ENCODE peak calls at places on chromosomes 6 and 20, in seven cellular contexts. I is K562, P is GM23338, D is IMR-90, C is mammary epithelial cell, R is neural progenitor cell, H is PC-3. Z is an unnamed sample. For H4K20me1 and H3K4me1, the result is how much of the 10 kb centered on the place peaks cover.

GRCh38 chr20:59448828-59449444 is 148.5 kb downstream of the EDN3 start:
- DNase-seq in I (no peak), P (no peak), D (no peak), C (no peak), R (no peak), H (no peak), Z (no peak)

GRCh38 chr6:32112436-32112980 is 3.4 kb upstream of the TNXB start:
- DNase-seq in I (no peak), P (no peak), D (no peak), C (no peak), R (no peak), H (no peak), Z (no peak)

GRCh38 chr20:51861726-51862466 is 59.6 kb upstream of the SALL4 start:
- DNase-seq in I (no peak), P (peak), D (no peak), C (no peak), R (peak), H (no peak), Z (no peak)

GRCh38 chr6:36798852-36799251 is 40.4 kb downstream of the CPNE5 start:
- DNase-seq in I (no peak), P (no peak), D (no peak), C (no peak), R (no peak), H (no peak), Z (no peak)

GRCh38 chr6:110731196-110731595 is 84.1 kb downstream of the CDK19 start:
- DNase-seq in I (no peak), P (no peak), D (no peak), C (no peak), R (no peak), H (no peak), Z (no peak)

GRCh38 chr20:13231031-13231752 is 10.1 kb downstream of the ISM1 start:
- DNase-seq in I (no peak), P (peak), D (peak), C (peak), R (no peak), H (peak), Z (no peak)

GRCh38 chr6:161230339-161230738 is 43.5 kb downstream of the AGPAT4 start:
- DNase-seq in I (no peak), P (no peak), D (no peak), C (no peak), R (no peak), H (no peak), Z (no peak)

GRCh38 chr20:11529046-11529445 is 388.6 kb upstream of the BTBD3 start:
- DNase-seq in I (no peak), P (no peak), D (no peak), C (peak), R (no peak), H (no peak), Z (no peak)

GRCh38 chr20:58019850-58020625 is 208.4 kb downstream of the ANKRD60 start:
- DNase-seq in I (no peak), P (no peak), D (no peak), C (no peak), R (no peak), H (no peak), Z (no peak)

GRCh38 chr6:127811939-127812338 is 88.9 kb downstream of the THEMIS start:
- DNase-seq in I (no peak), P (no peak), D (no peak), C (no peak), R (no peak), H (no peak), Z (no peak)

GRCh38 chr6:131946992-131947955 is 3.9 kb downstream of the CCN2 start:
- DNase-seq in I (no peak), P (no peak), D (peak), C (no peak), R (no peak), H (peak), Z (no peak)

GRCh38 chr20:16580127-16580526 is 6.9 kb upstream of the KIF16B start:
- DNase-seq in I (no peak), P (no peak), D (peak), C (peak), R (peak), H (peak), Z (no peak)

GRCh38 chr20:45833030-45833882 is at the start of gene SNX21:
- DNase-seq in I (no peak), P (peak), D (peak), C (peak), R (peak), H (peak), Z (no peak)

GRCh38 chr6:55866110-55866509 is 9.3 kb downstream of the BMP5 start:
- DNase-seq in I (no peak), P (no peak), D (no peak), C (peak), R (no peak), H (peak), Z (no peak)

GRCh38 chr6:123447315-123447937 is 189.3 kb downstream of the TRDN start:
- DNase-seq in I (no peak), P (no peak), D (no peak), C (no peak), R (no peak), H (no peak), Z (no peak)

GRCh38 chr6:132190097-132190814 is 211.0 kb downstream of the MOXD1 start:
- DNase-seq in I (no peak), P (no peak), D (peak), C (peak), R (no peak), H (peak), Z (no peak)

GRCh38 chr20:5100684-5101347 is 18.9 kb downstream of the PCNA start:
- DNase-seq in I (peak), P (peak), D (peak), C (peak), R (peak), H (peak), Z (peak)

GRCh38 chr20:38804682-38805501 is 605 bp upstream of the PPP1R16B start:
- DNase-seq in I (peak), P (peak), D (no peak), C (no peak), R (peak), H (no peak), Z (no peak)

GRCh38 chr6:122709922-122710512 is 69.5 kb upstream of the FABP7 start:
- DNase-seq in I (no peak), P (no peak), D (no peak), C (no peak), R (no peak), H (no peak), Z (no peak)

GRCh38 chr20:23082846-23083552 is 3.1 kb downstream of the CD93 start:
- DNase-seq in I (no peak), P (peak), D (no peak), C (no peak), R (no peak), H (no peak), Z (no peak)

GRCh38 chr20:49475979-49476378 is 6.5 kb downstream of the KCNB1 start:
- DNase-seq in I (no peak), P (no peak), D (no peak), C (no peak), R (no peak), H (no peak), Z (no peak)

GRCh38 chr6:36290668-36291620 is 21.1 kb downstream of the PNPLA1 start:
- DNase-seq in I (peak), P (no peak), D (no peak), C (peak), R (no peak), H (peak), Z (no peak)

GRCh38 chr6:105459049-105459448 is 56.2 kb upstream of the PREP start:
- DNase-seq in I (no peak), P (no peak), D (no peak), C (peak), R (no peak), H (peak), Z (no peak)

GRCh38 chr6:41704656-41705328 is 30.6 kb downstream of the TFEB start:
- DNase-seq in I (no peak), P (no peak), D (no peak), C (no peak), R (no peak), H (peak), Z (peak)

GRCh38 chr6:69005194-69005593 is 370.1 kb downstream of the ADGRB3 start:
- DNase-seq in I (no peak), P (no peak), D (no peak), C (no peak), R (no peak), H (no peak), Z (no peak)

GRCh38 chr6:109315331-109316129 is 66.7 kb downstream of the CD164 start:
- DNase-seq in I (no peak), P (no peak), D (no peak), C (no peak), R (peak), H (no peak), Z (no peak)

GRCh38 chr6:158718431-158719126 is 68.7 kb downstream of the SYTL3 start:
- DNase-seq in I (peak), P (peak), D (no peak), C (no peak), R (peak), H (peak), Z (peak)

DNA sequence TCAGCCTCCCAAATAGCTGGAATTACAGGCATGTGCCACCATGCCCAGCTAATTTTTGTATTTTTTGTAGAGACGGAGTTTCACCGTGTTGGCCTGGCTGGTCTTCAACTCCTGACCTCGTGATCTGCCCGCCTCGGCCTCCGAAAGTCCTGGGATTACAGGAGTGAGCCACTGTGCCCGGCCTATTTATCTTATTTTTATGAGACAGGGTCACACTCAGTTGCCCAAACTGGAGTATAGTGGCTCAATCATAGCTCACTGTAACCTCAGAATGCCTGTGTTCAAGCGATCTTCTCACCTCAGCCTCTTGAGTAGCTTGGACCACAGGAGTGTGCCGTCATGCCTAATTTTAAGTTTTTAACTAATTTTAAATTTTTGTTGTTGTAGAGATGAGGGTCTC is 114.4 kb downstream of the JARID2 start:
- DNase-seq in I (no peak), P (no peak), D (no peak), C (no peak), R (no peak), H (no peak), Z (no peak)
- H4K20me1 ChIP-seq in I (under half), P (half or more), D (half or more), C (under half), R (half or more), H (under half), Z (half or more)

DNA sequence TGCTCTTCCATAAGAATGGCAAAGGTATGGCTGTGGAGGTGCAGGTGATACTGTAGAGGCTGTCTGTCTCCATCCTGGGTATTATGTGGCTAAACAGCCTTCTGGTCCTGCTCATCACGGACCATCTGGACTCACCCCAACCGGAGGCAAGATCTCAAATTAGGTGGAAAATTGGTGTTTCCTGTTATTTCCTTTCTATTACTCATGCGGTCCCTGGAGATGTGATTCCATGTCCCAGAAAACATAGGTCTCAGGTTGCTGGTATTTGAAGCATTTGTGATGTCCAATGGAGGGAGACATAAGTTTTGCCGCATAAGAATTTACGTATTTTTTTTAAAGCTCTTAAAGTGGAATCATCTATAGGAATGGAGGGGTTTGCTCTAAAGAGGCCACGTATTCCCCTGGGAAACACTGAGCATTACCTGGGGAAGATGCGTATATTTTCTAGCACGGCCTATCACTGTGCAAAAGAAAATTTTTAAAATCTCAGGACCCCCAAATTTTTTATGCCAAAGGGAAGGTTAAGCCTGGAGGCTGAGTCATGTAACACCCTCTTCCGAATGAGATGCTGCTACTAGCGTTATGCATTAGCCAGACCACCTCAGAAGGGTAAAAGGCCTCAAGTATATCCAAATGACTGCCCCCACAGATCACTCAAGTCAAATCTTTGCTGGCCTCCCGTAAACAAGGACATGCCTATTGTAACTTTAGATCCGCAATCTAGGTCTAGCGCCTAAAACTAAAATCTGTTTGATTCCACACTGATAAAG is 22.4 kb upstream of the PBOV1 start:
- DNase-seq in I (no peak), P (no peak), D (no peak), C (no peak), R (no peak), H (no peak), Z (no peak)
- H3K4me1 ChIP-seq in I (under half), P (under half), D (under half), C (under half), R (under half), H (under half), Z (under half)

GRCh38 chr6:156970595-156971112 is 193.5 kb downstream of the ARID1B start:
- DNase-seq in I (no peak), P (no peak), D (no peak), C (no peak), R (no peak), H (no peak), Z (no peak)
- H3K4me3 ChIP-seq in I (no peak), P (no peak), D (no peak), C (no peak), R (no peak), H (no peak), Z (no peak)

GRCh38 chr20:3763691-3764601 is 3.6 kb downstream of the ADISSP start:
- DNase-seq in I (no peak), P (no peak), D (no peak), C (no peak), R (no peak), H (no peak), Z (peak)
- H4K20me1 ChIP-seq in I (under half), P (under half), D (under half), C (under half), R (under half), H (under half), Z (under half)

GRCh38 chr20:47350181-47350550 is 6.3 kb downstream of the ZMYND8 start:
- DNase-seq in I (no peak), P (no peak), D (no peak), C (no peak), R (no peak), H (no peak), Z (peak)

GRCh38 chr20:47346172-47346571 is 10.3 kb downstream of the ZMYND8 start:
- DNase-seq in I (no peak), P (no peak), D (no peak), C (no peak), R (no peak), H (no peak), Z (no peak)

GRCh38 chr20:47349365-47350180 is 6.9 kb downstream of the ZMYND8 start:
- DNase-seq in I (no peak), P (peak), D (peak), C (no peak), R (peak), H (no peak), Z (no peak)

GRCh38 chr20:47348539-47349142 is 7.9 kb downstream of the ZMYND8 start:
- DNase-seq in I (no peak), P (no peak), D (no peak), C (no peak), R (peak), H (no peak), Z (peak)

GRCh38 chr20:47347661-47348462 is 8.6 kb downstream of the ZMYND8 start:
- DNase-seq in I (no peak), P (no peak), D (no peak), C (no peak), R (no peak), H (no peak), Z (no peak)
- H3K4me1 ChIP-seq in I (under half), P (half or more), D (under half), C (under half), R (half or more), H (under half), Z (half or more)

DNA sequence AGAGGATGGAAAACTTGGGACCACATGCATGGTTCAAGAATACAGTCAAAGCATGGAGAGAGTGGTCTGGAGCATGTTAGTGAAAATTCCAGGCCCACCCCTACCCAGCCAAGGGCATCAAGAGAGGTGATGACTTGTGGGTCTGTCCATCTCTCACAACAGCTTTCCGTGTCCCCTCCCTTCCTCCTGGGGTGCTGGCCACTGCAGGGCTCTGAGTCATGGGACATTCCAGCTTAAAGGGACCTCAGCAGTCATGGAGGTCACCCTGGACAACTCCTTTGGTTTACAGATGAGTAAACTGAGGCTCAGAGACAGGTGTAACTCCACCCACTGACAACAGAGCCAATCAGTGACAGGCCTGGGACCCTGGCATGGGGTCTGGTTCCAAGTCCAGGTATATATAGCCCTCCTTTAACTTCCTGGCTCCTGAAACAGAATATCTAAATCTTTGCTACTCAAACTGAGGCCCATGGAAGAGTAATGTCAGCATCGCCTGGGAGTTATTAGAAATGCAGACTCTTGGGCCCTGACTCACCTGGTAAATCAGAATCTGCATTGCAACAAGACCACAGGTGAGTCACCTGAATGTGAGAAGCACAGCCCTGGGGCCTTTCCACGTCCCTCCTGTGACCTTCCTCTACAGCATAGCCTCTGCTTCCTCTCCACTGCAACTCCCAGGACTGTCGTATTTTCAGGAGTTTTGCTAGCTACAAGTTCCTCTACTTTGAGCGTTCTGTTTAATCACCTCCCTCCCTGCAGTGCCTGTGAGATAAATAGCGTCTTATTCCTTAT is 170.2 kb downstream of the ZDHHC14 start:
- DNase-seq in I (no peak), P (peak), D (no peak), C (peak), R (no peak), H (peak), Z (no peak)
- H3K4me3 ChIP-seq in I (no peak), P (no peak), D (no peak), C (no peak), R (no peak), H (peak), Z (no peak)

GRCh38 chr6:16803294-16804006 is 42.2 kb upstream of the ATXN1 start:
- DNase-seq in I (peak), P (peak), D (peak), C (no peak), R (peak), H (no peak), Z (no peak)
- H4K20me1 ChIP-seq in I (under half), P (under half), D (under half), C (under half), R (under half), H (under half), Z (under half)

DNA sequence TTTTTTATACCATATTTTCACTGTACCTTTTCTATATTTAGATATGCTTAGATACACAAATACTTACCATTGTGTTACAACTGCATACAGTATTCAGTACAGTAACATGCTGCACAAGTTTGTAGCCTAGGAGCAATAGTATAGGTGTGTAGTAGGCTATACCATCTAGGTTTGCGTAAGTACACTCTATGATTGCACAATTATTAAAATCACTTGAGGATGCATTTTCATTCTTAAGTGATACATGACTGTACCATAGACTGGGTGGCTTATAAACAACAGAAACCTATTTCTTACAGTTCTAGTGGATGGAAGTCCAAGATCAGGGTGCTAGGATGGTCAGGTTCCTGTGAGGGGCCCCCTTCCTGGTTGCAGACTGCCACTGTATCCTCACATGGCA is 234.1 kb downstream of the SLC35F1 start:
- DNase-seq in I (no peak), P (no peak), D (no peak), C (no peak), R (no peak), H (no peak), Z (no peak)
- H3K4me1 ChIP-seq in I (under half), P (under half), D (under half), C (under half), R (under half), H (under half), Z (under half)

GRCh38 chr20:37524859-37525708 is 2.6 kb downstream of the BLCAP start:
- DNase-seq in I (no peak), P (no peak), D (peak), C (peak), R (no peak), H (peak), Z (no peak)

GRCh38 chr20:37525810-37526209 is 1.9 kb downstream of the BLCAP start:
- DNase-seq in I (no peak), P (no peak), D (no peak), C (no peak), R (no peak), H (no peak), Z (no peak)

GRCh38 chr20:37522258-37523011 is 1.4 kb downstream of the NNAT start:
- DNase-seq in I (no peak), P (peak), D (peak), C (peak), R (no peak), H (no peak), Z (no peak)

GRCh38 chr20:37523012-37523391 is 2.0 kb downstream of the NNAT start:
- DNase-seq in I (no peak), P (peak), D (no peak), C (no peak), R (no peak), H (no peak), Z (no peak)

GRCh38 chr20:37524221-37524700 is 3.2 kb downstream of the NNAT start:
- DNase-seq in I (peak), P (no peak), D (no peak), C (peak), R (no peak), H (no peak), Z (no peak)
- H3K4me3 ChIP-seq in I (no peak), P (no peak), D (no peak), C (peak), R (no peak), H (peak), Z (no peak)

Z was measured in Karpas-422.